ENCODE peak calls at places on chromosomes 6 and 20, in ten cellular contexts. P is CD8-positive, alpha-beta memory T cell; E is transverse colon; S is left ventricle myocardium inferior; X is activated naive CD8-positive, alpha-beta T cell treated with anti-CD3 and anti-CD28 coated beads, Interleukin-2, amount 50 U/mL, for 24 hours; G is ELR; T is ACHN; L is SIG-M5; Z is uterus; H is activated naive CD4-positive, alpha-beta T cell treated with anti-CD3 and anti-CD28 coated beads, Interleukin-2, amount 10 ng/mL, durations not matched to agents 7 days and 5 days. D is an unnamed sample.
A peak's percentile ranks its signal among the peaks of the same experiment; 100 is the strongest.

GRCh38 chr6:77055711-77056110 is 407.6 kb downstream of the HTR1B start:
- DNase-seq in T (no peak), L (no peak), G (no peak), E (no peak), H (no peak), P (no peak), X (no peak), S (no peak), Z (no peak), D (peak; percentile 2)

GRCh38 chr20:53899351-53900167 is 170.8 kb downstream of the BCAS1 start:
- DNase-seq in G (peak; percentile 96), Z (no peak), L (peak; percentile 65), H (peak; percentile 88), S (no peak), E (peak; percentile 68), X (peak; percentile 73), P (peak; percentile 40), T (peak; percentile 89), D (no peak)

GRCh38 chr20:23533161-23533560 is 35.1 kb downstream of the CST9L start:
- DNase-seq in H (no peak), P (no peak), T (no peak), S (no peak), G (no peak), E (no peak), L (no peak), Z (no peak), X (no peak), D (no peak)

GRCh38 chr6:21900730-21901129 is 307.2 kb downstream of the SOX4 start:
- DNase-seq in S (no peak), L (no peak), H (no peak), E (no peak), X (no peak), Z (peak; percentile 42), P (no peak), T (no peak), G (peak; percentile 30), D (no peak)

GRCh38 chr6:110518281-110518623 is 41.8 kb upstream of the SLC22A16 start:
- DNase-seq in P (no peak), E (no peak), Z (no peak), S (no peak), L (no peak), X (no peak), G (peak; percentile 59), T (peak; percentile 22), H (no peak), D (no peak)

GRCh38 chr6:17831135-17831534 is 124.4 kb upstream of the NUP153 start:
- DNase-seq in P (no peak), T (peak; percentile 55), X (no peak), S (no peak), G (peak; percentile 39), L (no peak), H (no peak), Z (no peak), E (no peak), D (peak; percentile 95)

GRCh38 chr6:169723991-169724553 is at the start of gene PHF10:
- DNase-seq in H (peak; percentile 50), Z (peak; percentile 25), T (peak; percentile 34), E (peak; percentile 36), G (peak; percentile 55), S (peak; percentile 41), L (no peak), P (peak; percentile 39), X (peak; percentile 41), D (no peak)

GRCh38 chr6:67009818-67010217 is 1302.8 kb upstream of the EYS start:
- DNase-seq in G (peak; percentile 0), S (no peak), X (no peak), P (no peak), L (no peak), H (no peak), E (no peak), T (peak; percentile 2), Z (no peak), D (no peak)

GRCh38 chr20:38187512-38187911 is 22.4 kb upstream of the TGM2 start:
- DNase-seq in G (peak; percentile 77), P (no peak), Z (no peak), H (no peak), X (no peak), T (no peak), E (no peak), S (no peak), L (no peak), D (no peak)

GRCh38 chr6:135493218-135493961 is 4.2 kb downstream of the AHI1 start:
- DNase-seq in G (peak; percentile 56), S (no peak), T (no peak), L (no peak), H (no peak), E (no peak), X (no peak), P (no peak), Z (no peak), D (no peak)

GRCh38 chr20:17562804-17563305 is 7.0 kb upstream of the DSTN start:
- DNase-seq in G (peak; percentile 33), L (no peak), T (no peak), P (no peak), H (no peak), S (no peak), E (no peak), Z (no peak), X (no peak), D (no peak)